ENCODE peak calls at places on chromosomes 13 and 19, in seven cellular contexts. S, J, F, Y, D, Q and B are unnamed samples.

GRCh38 chr19:48637948-48638830 is 1.0 kb upstream of the DBP start:
- DNase-seq in S (peak; percentile 59), J (peak; percentile 83), F (peak; percentile 88), Y (peak; percentile 78), D (peak; percentile 78), Q (peak; percentile 97), B (peak; percentile 88)

GRCh38 chr19:1221141-1221903 is 15.7 kb downstream of the STK11 start:
- DNase-seq in S (peak; percentile 61), J (no peak), F (peak; percentile 93), Y (no peak), D (peak; percentile 67), Q (peak; percentile 46), B (no peak)

GRCh38 chr13:80499536-80500280 is 158.8 kb upstream of the SPRY2 start:
- DNase-seq in S (no peak), J (no peak), F (no peak), Y (no peak), D (no peak), Q (peak; percentile 31), B (no peak)

GRCh38 chr13:80204642-80205041 is 136.3 kb downstream of the SPRY2 start:
- DNase-seq in S (no peak), J (no peak), F (no peak), Y (no peak), D (no peak), Q (peak; percentile 19), B (no peak)

GRCh38 chr19:355134-355533 is 10.5 kb upstream of the MIER2 start:
- DNase-seq in S (no peak), J (no peak), F (peak; percentile 17), Y (peak; percentile 10), D (no peak), Q (no peak), B (no peak)

GRCh38 chr13:37531054-37531453 is 67.5 kb downstream of the POSTN start:
- DNase-seq in S (no peak), J (peak; percentile 88), F (no peak), Y (no peak), D (no peak), Q (peak; percentile 96), B (no peak)

GRCh38 chr13:41352935-41353801 is 42.1 kb downstream of the NAA16 start:
- DNase-seq in S (peak; percentile 30), J (no peak), F (no peak), Y (peak; percentile 58), D (peak; percentile 27), Q (peak; percentile 58), B (peak; percentile 63)

GRCh38 chr13:85093808-85094207 is 705.4 kb downstream of the SLITRK6 start:
- DNase-seq in S (no peak), J (peak; percentile 8), F (no peak), Y (no peak), D (no peak), Q (peak; percentile 5), B (no peak)

GRCh38 chr19:38990949-38991697 is 15.6 kb upstream of the FBXO17 start:
- DNase-seq in S (no peak), J (no peak), F (no peak), Y (peak; percentile 23), D (no peak), Q (no peak), B (no peak)

GRCh38 chr19:40089462-40089861 is 1.3 kb downstream of the ZNF780A start:
- DNase-seq in S (no peak), J (no peak), F (no peak), Y (no peak), D (no peak), Q (peak; percentile 31), B (no peak)

GRCh38 chr19:20318616-20319015 is 151.6 kb downstream of the ZNF486 start:
- DNase-seq in S (no peak), J (no peak), F (no peak), Y (no peak), D (no peak), Q (no peak), B (no peak)

GRCh38 chr19:1315470-1316166 is 29.9 kb downstream of the EFNA2 start:
- DNase-seq in S (no peak), J (no peak), F (no peak), Y (no peak), D (peak; percentile 70), Q (peak; percentile 52), B (peak; percentile 16)

GRCh38 chr13:106063591-106064308 is 471.7 kb downstream of the EFNB2 start:
- DNase-seq in S (no peak), J (peak; percentile 25), F (no peak), Y (peak; percentile 7), D (no peak), Q (peak; percentile 88), B (no peak)

GRCh38 chr13:98386632-98387031 is 190.3 kb downstream of the STK24 start:
- DNase-seq in S (no peak), J (no peak), F (no peak), Y (peak; percentile 9), D (no peak), Q (no peak), B (no peak)

GRCh38 chr13:104810242-104810641 is 1725.2 kb downstream of the EFNB2 start:
- DNase-seq in S (no peak), J (no peak), F (no peak), Y (no peak), D (no peak), Q (no peak), B (no peak)

GRCh38 chr13:102779426-102780159 is 6.0 kb upstream of the TEX30 start:
- DNase-seq in S (no peak), J (no peak), F (no peak), Y (no peak), D (no peak), Q (no peak), B (no peak)

GRCh38 chr13:108463365-108463764 is 166.0 kb upstream of the MYO16 start:
- DNase-seq in S (no peak), J (peak; percentile 84), F (no peak), Y (no peak), D (no peak), Q (peak; percentile 99), B (no peak)

GRCh38 chr19:49858591-49858985 is 7.6 kb downstream of the PTOV1 start:
- DNase-seq in S (no peak), J (no peak), F (peak; percentile 70), Y (no peak), D (no peak), Q (no peak), B (no peak)

GRCh38 chr19:15371119-15371518 is 8.5 kb downstream of the AKAP8 start:
- DNase-seq in S (no peak), J (no peak), F (no peak), Y (no peak), D (no peak), Q (no peak), B (no peak)

GRCh38 chr19:55643003-55643732 is at the start of gene ZNF581:
- DNase-seq in S (peak; percentile 64), J (peak; percentile 40), F (peak; percentile 89), Y (peak; percentile 80), D (peak; percentile 75), Q (peak; percentile 87), B (peak; percentile 47)

GRCh38 chr19:43774103-43774939 is 6.5 kb downstream of the KCNN4 start:
- DNase-seq in S (peak; percentile 72), J (no peak), F (no peak), Y (no peak), D (peak; percentile 86), Q (peak; percentile 84), B (no peak)

GRCh38 chr13:62931901-62932883 is 1516.5 kb upstream of the PCDH20 start:
- DNase-seq in S (no peak), J (peak; percentile 38), F (no peak), Y (no peak), D (no peak), Q (peak; percentile 20), B (no peak)

GRCh38 chr13:26786651-26787295 is 26.2 kb upstream of the GPR12 start:
- DNase-seq in S (no peak), J (no peak), F (no peak), Y (no peak), D (no peak), Q (no peak), B (no peak)

GRCh38 chr13:39347926-39348901 is 254.8 kb downstream of the LHFPL6 start:
- DNase-seq in S (peak; percentile 13), J (no peak), F (no peak), Y (no peak), D (peak; percentile 20), Q (no peak), B (no peak)

GRCh38 chr13:24161010-24161775 is 673 bp downstream of the SPATA13 start:
- DNase-seq in S (no peak), J (no peak), F (peak; percentile 80), Y (peak; percentile 29), D (peak; percentile 54), Q (no peak), B (peak; percentile 10)

GRCh38 chr13:113654591-113655357 is 3.2 kb downstream of the ATP4B start:
- DNase-seq in S (no peak), J (no peak), F (peak; percentile 73), Y (no peak), D (no peak), Q (no peak), B (no peak)

GRCh38 chr13:49569993-49570689 is 15.2 kb downstream of the RCBTB1 start:
- DNase-seq in S (no peak), J (no peak), F (no peak), Y (no peak), D (no peak), Q (peak; percentile 34), B (peak; percentile 34)

GRCh38 chr19:58544591-58545285 is 874 bp downstream of the TRIM28 start:
- DNase-seq in S (peak; percentile 71), J (no peak), F (no peak), Y (peak; percentile 65), D (peak; percentile 83), Q (peak; percentile 55), B (no peak)